ENCODE peak calls at places on chromosome 15, in nine cellular contexts. M, E, Y, X, B, R, Q, O and H are unnamed samples. For H3K9me3, the result is how much of the 10 kb centered on the place peaks cover.

GRCh38 chr15:58066042-58066867 is 744 bp upstream of the ALDH1A2 start:
- DNase-seq in M (peak), E (peak), Y (peak), X (peak), B (peak), R (peak), Q (peak), O (peak), H (peak)

GRCh38 chr15:50304856-50305255 is 39.3 kb upstream of the HDC start:
- DNase-seq in M (no peak), E (no peak), Y (no peak), X (no peak), B (no peak), R (no peak), Q (no peak), O (no peak), H (no peak)

GRCh38 chr15:77790481-77790880 is 157.8 kb upstream of the LINGO1 start:
- DNase-seq in M (no peak), E (no peak), Y (no peak), X (no peak), B (no peak), R (no peak), Q (no peak), O (no peak), H (no peak)

GRCh38 chr15:99997112-99997651 is 263.9 kb upstream of the LYSMD4 start:
- DNase-seq in M (no peak), E (no peak), Y (no peak), X (peak), B (no peak), R (peak), Q (peak), O (peak), H (no peak)

GRCh38 chr15:74835312-74835823 is 7.6 kb downstream of the ULK3 start:
- DNase-seq in M (peak), E (peak), Y (peak), X (peak), B (peak), R (peak), Q (no peak), O (no peak), H (peak)

GRCh38 chr15:39239562-39239961 is 341.3 kb upstream of the THBS1 start:
- DNase-seq in M (peak), E (no peak), Y (no peak), X (no peak), B (peak), R (no peak), Q (no peak), O (no peak), H (no peak)

GRCh38 chr15:41940441-41940857 is 31.9 kb downstream of the EHD4 start:
- DNase-seq in M (peak), E (peak), Y (no peak), X (no peak), B (peak), R (no peak), Q (no peak), O (no peak), H (peak)

GRCh38 chr15:74956648-74957300 is at the start of gene RPP25:
- DNase-seq in M (peak), E (peak), Y (peak), X (peak), B (peak), R (peak), Q (peak), O (peak), H (peak)

GRCh38 chr15:96112018-96112417 is 218.5 kb upstream of the NR2F2 start:
- DNase-seq in M (no peak), E (no peak), Y (no peak), X (no peak), B (no peak), R (no peak), Q (no peak), O (no peak), H (no peak)

GRCh38 chr15:65790692-65791334 is 1.3 kb downstream of the DENND4A start:
- DNase-seq in M (no peak), E (no peak), Y (no peak), X (no peak), B (peak), R (peak), Q (no peak), O (no peak), H (peak)

GRCh38 chr15:78734441-78735064 is 76.7 kb downstream of the ADAMTS7 start:
- DNase-seq in M (no peak), E (no peak), Y (no peak), X (no peak), B (no peak), R (no peak), Q (no peak), O (no peak), H (no peak)

GRCh38 chr15:98906712-98907083 is 100.9 kb downstream of the PGPEP1L start:
- DNase-seq in M (peak), E (peak), Y (peak), X (no peak), B (peak), R (no peak), Q (no peak), O (peak), H (no peak)

GRCh38 chr15:84818221-84819131 is 1.3 kb downstream of the ALPK3 start:
- DNase-seq in M (no peak), E (peak), Y (no peak), X (no peak), B (peak), R (peak), Q (no peak), O (peak), H (no peak)

GRCh38 chr15:38671675-38672141 is 107.1 kb upstream of the RASGRP1 start:
- DNase-seq in M (no peak), E (no peak), Y (no peak), X (no peak), B (peak), R (peak), Q (no peak), O (no peak), H (peak)

GRCh38 chr15:95826831-95827230 is 503.7 kb upstream of the NR2F2 start:
- DNase-seq in M (peak), E (no peak), Y (no peak), X (no peak), B (no peak), R (no peak), Q (no peak), O (no peak), H (no peak)

GRCh38 chr15:88803241-88803919 is at the start of gene ACAN:
- DNase-seq in M (no peak), E (no peak), Y (no peak), X (no peak), B (no peak), R (peak), Q (no peak), O (no peak), H (no peak)

GRCh38 chr15:70025413-70026296 is 72.1 kb downstream of the TLE3 start:
- DNase-seq in M (no peak), E (no peak), Y (no peak), X (peak), B (no peak), R (no peak), Q (no peak), O (peak), H (no peak)

GRCh38 chr15:101568304-101568703 is 78.8 kb upstream of the PCSK6 start:
- DNase-seq in M (no peak), E (no peak), Y (no peak), X (no peak), B (no peak), R (no peak), Q (no peak), O (no peak), H (no peak)

GRCh38 chr15:33425149-33425548 is 114.4 kb downstream of the RYR3 start:
- DNase-seq in M (peak), E (no peak), Y (no peak), X (no peak), B (peak), R (no peak), Q (no peak), O (peak), H (no peak)

GRCh38 chr15:77481670-77482069 is 61.0 kb downstream of the HMG20A start:
- DNase-seq in M (peak), E (no peak), Y (no peak), X (no peak), B (no peak), R (no peak), Q (no peak), O (no peak), H (no peak)

GRCh38 chr15:31086344-31086743 is 15.2 kb downstream of the TRPM1 start:
- DNase-seq in M (no peak), E (no peak), Y (no peak), X (no peak), B (no peak), R (no peak), Q (no peak), O (no peak), H (no peak)

GRCh38 chr15:88403461-88403860 is 63.7 kb downstream of the MRPL46 start:
- DNase-seq in M (no peak), E (no peak), Y (no peak), X (no peak), B (no peak), R (no peak), Q (no peak), O (no peak), H (no peak)

GRCh38 chr15:77030042-77030927 is 35.4 kb downstream of the PSTPIP1 start:
- DNase-seq in M (no peak), E (no peak), Y (no peak), X (peak), B (no peak), R (peak), Q (no peak), O (peak), H (no peak)

GRCh38 chr15:75027551-75027950 is 4.2 kb downstream of the PPCDC start:
- DNase-seq in M (no peak), E (no peak), Y (no peak), X (no peak), B (no peak), R (no peak), Q (no peak), O (no peak), H (no peak)

GRCh38 chr15:100900895-100901169 is 18.3 kb upstream of the LRRK1 start:
- DNase-seq in M (no peak), E (no peak), Y (no peak), X (no peak), B (no peak), R (peak), Q (no peak), O (no peak), H (no peak)

GRCh38 chr15:85792872-85793621 is 1.7 kb downstream of the KLHL25 start:
- DNase-seq in M (peak), E (no peak), Y (no peak), X (no peak), B (no peak), R (no peak), Q (no peak), O (no peak), H (no peak)

GRCh38 chr15:75230016-75230343 is 28.2 kb upstream of the GOLGA6C start:
- DNase-seq in M (no peak), E (no peak), Y (no peak), X (no peak), B (no peak), R (no peak), Q (no peak), O (no peak), H (no peak)

GRCh38 chr15:47516576-47517371 is 200.5 kb upstream of the SEMA6D start:
- DNase-seq in M (peak), E (no peak), Y (no peak), X (no peak), B (peak), R (no peak), Q (no peak), O (no peak), H (no peak)

GRCh38 chr15:51536965-51537574 is 85.5 kb downstream of the DMXL2 start:
- DNase-seq in M (no peak), E (no peak), Y (no peak), X (no peak), B (peak), R (peak), Q (no peak), O (no peak), H (peak)

GRCh38 chr15:32855942-32856341 is 138.1 kb downstream of the GREM1 start:
- DNase-seq in M (peak), E (no peak), Y (no peak), X (no peak), B (peak), R (no peak), Q (no peak), O (no peak), H (no peak)

DNA sequence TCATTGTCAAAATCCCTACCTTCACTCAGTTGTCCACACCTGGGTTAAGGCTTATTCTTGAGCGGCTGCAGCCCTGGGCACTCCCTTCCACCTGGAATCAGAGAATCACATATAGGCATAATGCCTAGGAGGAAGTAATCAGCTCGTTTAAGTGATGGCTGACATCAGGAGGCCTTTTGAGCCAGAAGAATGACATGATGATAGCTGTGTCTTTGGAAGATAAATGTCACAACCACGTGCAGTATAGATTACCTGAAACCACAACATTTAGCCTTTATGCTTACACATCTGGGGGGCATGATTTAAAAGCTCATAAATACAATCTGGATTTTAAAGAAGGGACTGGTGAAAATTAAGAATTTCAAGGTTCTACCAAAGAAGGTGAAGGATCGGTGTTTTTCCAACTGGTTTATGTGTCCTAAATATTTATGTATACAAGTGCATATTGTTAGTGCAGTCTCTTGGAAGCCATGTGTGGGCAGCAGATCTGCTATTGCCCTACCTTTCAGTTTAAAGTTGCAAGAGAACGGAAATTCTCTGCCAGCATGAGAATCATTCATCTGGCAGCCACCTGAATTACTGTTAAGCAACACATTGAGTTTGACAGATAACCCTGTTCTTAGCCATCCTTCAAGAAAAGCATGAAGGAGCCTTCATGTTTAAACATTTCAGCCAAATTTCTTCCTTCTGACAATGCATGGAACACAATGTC is 163.4 kb upstream of the NR2E3 start:
- DNase-seq in M (no peak), E (no peak), Y (no peak), X (no peak), B (no peak), R (no peak), Q (no peak), O (no peak), H (no peak)
- H3K27ac ChIP-seq in M (no peak), E (no peak), Y (peak), X (no peak), B (no peak), R (peak), Q (no peak), O (peak), H (no peak)

GRCh38 chr15:24075420-24076089 is 388.4 kb upstream of the NDN start:
- DNase-seq in M (no peak), E (no peak), Y (no peak), X (no peak), B (no peak), R (no peak), Q (no peak), O (no peak), H (no peak)

GRCh38 chr15:24078310-24079029 is 391.4 kb upstream of the NDN start:
- DNase-seq in M (no peak), E (no peak), Y (no peak), X (no peak), B (no peak), R (no peak), Q (no peak), O (no peak), H (no peak)

DNA sequence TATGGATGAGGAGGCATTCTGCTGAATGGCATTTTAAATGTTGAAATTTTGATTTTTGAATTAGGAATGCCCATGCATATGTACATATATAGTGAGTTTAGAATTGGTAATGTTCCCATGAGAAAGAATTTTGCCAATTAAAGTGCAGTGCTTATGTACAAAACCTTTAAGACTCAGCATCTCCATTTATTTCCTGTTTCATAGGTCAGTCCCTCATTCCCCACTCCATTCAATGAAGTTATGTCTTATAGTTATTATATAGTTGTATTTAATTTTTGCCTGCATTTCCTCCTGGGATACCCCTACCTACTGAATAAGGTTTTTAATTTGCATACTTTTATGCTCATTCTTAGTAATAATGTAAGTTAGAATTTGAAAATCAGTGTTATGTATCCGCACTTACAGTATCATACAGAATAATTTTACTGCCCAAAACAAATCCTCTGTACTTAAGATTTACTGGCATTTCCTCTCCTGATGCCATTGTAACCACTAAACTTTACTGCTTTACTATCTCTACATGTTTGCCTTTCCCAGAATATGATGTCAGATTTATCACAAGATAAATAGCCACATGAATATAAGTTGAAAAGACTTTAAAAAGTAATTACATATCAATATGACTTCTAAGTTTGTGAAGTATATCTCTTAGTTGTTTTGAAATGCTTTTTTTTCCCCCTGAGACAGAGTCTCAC is 389.1 kb upstream of the NDN start:
- DNase-seq in M (no peak), E (no peak), Y (no peak), X (no peak), B (no peak), R (no peak), Q (no peak), O (no peak), H (no peak)
- H3K9me3 ChIP-seq in M (under half), E (under half), Y (under half), X (under half), B (under half), R (under half), Q (under half), O (under half), H (under half)

GRCh38 chr15:73594109-73594508 is 39.1 kb downstream of the NPTN start:
- DNase-seq in M (no peak), E (no peak), Y (no peak), X (no peak), B (no peak), R (no peak), Q (no peak), O (no peak), H (no peak)

GRCh38 chr15:73599934-73600333 is 33.3 kb downstream of the NPTN start:
- DNase-seq in M (peak), E (no peak), Y (no peak), X (no peak), B (peak), R (no peak), Q (no peak), O (no peak), H (no peak)

GRCh38 chr15:73598540-73599195 is 34.5 kb downstream of the NPTN start:
- DNase-seq in M (no peak), E (no peak), Y (no peak), X (no peak), B (peak), R (no peak), Q (no peak), O (no peak), H (no peak)

GRCh38 chr15:73596214-73596613 is 37.0 kb downstream of the NPTN start:
- DNase-seq in M (no peak), E (no peak), Y (no peak), X (no peak), B (no peak), R (no peak), Q (no peak), O (no peak), H (no peak)

DNA sequence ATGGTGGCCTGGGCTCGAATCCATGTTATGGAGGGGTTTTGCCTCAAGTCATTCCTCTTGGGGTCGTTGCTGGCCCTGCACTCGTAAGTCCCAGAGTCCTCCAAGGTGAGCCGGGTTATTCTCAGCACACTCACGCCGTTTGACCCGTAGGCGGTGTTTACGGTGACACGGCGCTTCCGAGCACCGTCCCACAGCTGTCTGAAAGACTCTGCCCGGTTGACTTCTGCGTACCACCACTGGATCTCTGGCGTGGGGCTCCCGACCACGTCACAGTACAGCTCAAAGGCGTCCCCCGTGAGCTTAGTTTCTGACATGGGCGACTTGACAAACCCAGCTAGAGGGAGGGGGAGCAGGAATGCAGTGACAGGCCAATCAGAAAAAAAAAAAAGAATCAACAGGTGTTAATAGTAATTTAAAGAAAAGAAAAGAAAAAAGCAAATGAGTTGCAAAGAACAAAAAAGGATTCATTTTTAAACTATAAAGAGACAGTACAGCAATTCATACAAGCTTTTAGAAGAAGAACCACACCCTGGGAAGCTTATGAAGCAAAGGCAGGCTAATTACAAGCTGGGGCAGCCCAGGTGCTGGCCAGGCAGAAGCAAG is 36.1 kb downstream of the NPTN start:
- DNase-seq in M (no peak), E (no peak), Y (no peak), X (no peak), B (no peak), R (no peak), Q (no peak), O (no peak), H (no peak)
- H3K27ac ChIP-seq in M (no peak), E (no peak), Y (peak), X (no peak), B (no peak), R (no peak), Q (no peak), O (peak), H (no peak)

DNA sequence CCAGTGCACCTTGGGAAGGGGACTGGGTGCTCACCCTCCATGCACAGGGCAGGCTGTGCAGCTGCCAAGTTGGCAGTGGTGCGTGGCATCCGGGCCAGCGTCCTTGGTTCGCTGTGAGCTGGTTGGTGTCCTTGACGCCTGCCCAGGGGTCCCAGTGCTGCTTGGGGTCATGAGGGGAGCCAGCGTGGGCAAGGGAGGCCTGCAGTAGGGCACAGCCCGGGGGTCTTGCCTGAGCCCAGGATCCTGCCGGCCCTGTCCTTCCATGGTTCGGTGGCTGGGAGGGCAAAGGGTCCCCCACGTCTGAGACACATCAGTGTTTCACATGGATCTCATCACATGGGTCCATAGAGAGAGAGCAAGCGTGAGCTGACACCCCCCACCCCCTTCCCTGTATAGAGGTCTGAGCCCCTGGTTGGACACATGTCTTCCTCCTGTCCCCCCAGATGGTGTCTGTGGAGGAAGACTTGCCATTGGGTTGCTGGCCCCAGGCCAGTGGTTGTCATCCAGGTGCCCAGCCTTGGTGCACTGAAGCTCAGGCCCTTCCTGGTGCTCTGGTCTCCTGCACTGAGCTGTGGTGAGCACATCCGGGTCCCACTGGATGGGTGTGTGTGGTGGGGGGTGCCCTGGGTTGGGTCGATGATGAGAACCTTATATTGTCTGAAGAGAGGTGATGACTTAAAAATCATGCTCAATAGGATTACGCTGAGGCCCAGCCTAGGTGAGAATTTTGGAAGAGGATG is 232.3 kb downstream of the SNRPN start:
- DNase-seq in M (no peak), E (no peak), Y (no peak), X (no peak), B (no peak), R (no peak), Q (no peak), O (peak), H (no peak)
- H3K9me3 ChIP-seq in M (under half), E (under half), Y (half or more), X (under half), B (half or more), R (under half), Q (half or more), O (under half), H (under half)